ENCODE peak calls at places on chromosome 5, in five cellular contexts. N, I, W, O and Z are unnamed samples.

GRCh38 chr5:54944364-54944763 is 41.0 kb downstream of the ESM1 start:
- DNase-seq in N (peak), I (peak), W (peak), O (no peak), Z (peak)

GRCh38 chr5:142915840-142916424 is 145.8 kb downstream of the ARHGAP26 start:
- DNase-seq in N (peak), I (peak), W (no peak), O (no peak), Z (no peak)

GRCh38 chr5:101424530-101425175 is 521.6 kb upstream of the ST8SIA4 start:
- DNase-seq in N (peak), I (no peak), W (peak), O (no peak), Z (no peak)

GRCh38 chr5:110727025-110727314 is 499 bp upstream of the TMEM232 start:
- DNase-seq in N (peak), I (peak), W (no peak), O (no peak), Z (no peak)

GRCh38 chr5:170752257-170753215 is 31.0 kb upstream of the GABRP start:
- DNase-seq in N (no peak), I (no peak), W (no peak), O (no peak), Z (no peak)

GRCh38 chr5:176425138-176425537 is 8.8 kb upstream of the CLTB start:
- DNase-seq in N (no peak), I (no peak), W (no peak), O (no peak), Z (no peak)

GRCh38 chr5:11007251-11007650 is 246.2 kb upstream of the DAP start:
- DNase-seq in N (no peak), I (no peak), W (no peak), O (no peak), Z (no peak)

GRCh38 chr5:77642915-77643653 is 4.6 kb upstream of the OTP start:
- DNase-seq in N (no peak), I (peak), W (no peak), O (no peak), Z (no peak)

GRCh38 chr5:14118551-14119320 is 24.4 kb upstream of the TRIO start:
- DNase-seq in N (no peak), I (peak), W (no peak), O (no peak), Z (no peak)